ENCODE peak calls at places on chromosome 3, in five cellular contexts. T is left lung, P is IMR-90, Z is natural killer cell, S is lower lobe of right lung. O is an unnamed sample.

GRCh38 chr3:63561879-63562278 is 90.6 kb upstream of the SNTN start:
- DNase-seq in T (no peak), P (no peak), Z (no peak), S (no peak), O (no peak)

GRCh38 chr3:16614033-16615031 is 9.1 kb upstream of the DAZL start:
- DNase-seq in T (no peak), P (no peak), Z (no peak), S (no peak), O (no peak)

GRCh38 chr3:134656211-134656800 is 5.5 kb upstream of the KY start:
- DNase-seq in T (no peak), P (no peak), Z (no peak), S (no peak), O (no peak)

GRCh38 chr3:170642882-170643601 is 57.2 kb upstream of the SLC7A14 start:
- DNase-seq in T (no peak), P (no peak), Z (no peak), S (no peak), O (no peak)

GRCh38 chr3:36893137-36893557 is 51.7 kb downstream of the TRANK1 start:
- DNase-seq in T (no peak), P (peak; percentile 76), Z (no peak), S (no peak), O (no peak)

GRCh38 chr3:136778865-136779264 is 26.7 kb upstream of the STAG1 start:
- DNase-seq in T (no peak), P (peak; percentile 19), Z (no peak), S (no peak), O (no peak)

GRCh38 chr3:180421711-180422110 is 180.3 kb upstream of the TTC14 start:
- DNase-seq in T (no peak), P (peak; percentile 7), Z (no peak), S (no peak), O (no peak)

GRCh38 chr3:108159865-108160264 is 62.4 kb downstream of the IFT57 start:
- DNase-seq in T (no peak), P (peak; percentile 66), Z (no peak), S (no peak), O (no peak)

GRCh38 chr3:14430706-14431470 is 28.5 kb downstream of the SLC6A6 start:
- DNase-seq in T (no peak), P (no peak), Z (no peak), S (no peak), O (no peak)

GRCh38 chr3:15924914-15925313 is 127.1 kb upstream of the ANKRD28 start:
- DNase-seq in T (no peak), P (no peak), Z (no peak), S (no peak), O (no peak)

DNA sequence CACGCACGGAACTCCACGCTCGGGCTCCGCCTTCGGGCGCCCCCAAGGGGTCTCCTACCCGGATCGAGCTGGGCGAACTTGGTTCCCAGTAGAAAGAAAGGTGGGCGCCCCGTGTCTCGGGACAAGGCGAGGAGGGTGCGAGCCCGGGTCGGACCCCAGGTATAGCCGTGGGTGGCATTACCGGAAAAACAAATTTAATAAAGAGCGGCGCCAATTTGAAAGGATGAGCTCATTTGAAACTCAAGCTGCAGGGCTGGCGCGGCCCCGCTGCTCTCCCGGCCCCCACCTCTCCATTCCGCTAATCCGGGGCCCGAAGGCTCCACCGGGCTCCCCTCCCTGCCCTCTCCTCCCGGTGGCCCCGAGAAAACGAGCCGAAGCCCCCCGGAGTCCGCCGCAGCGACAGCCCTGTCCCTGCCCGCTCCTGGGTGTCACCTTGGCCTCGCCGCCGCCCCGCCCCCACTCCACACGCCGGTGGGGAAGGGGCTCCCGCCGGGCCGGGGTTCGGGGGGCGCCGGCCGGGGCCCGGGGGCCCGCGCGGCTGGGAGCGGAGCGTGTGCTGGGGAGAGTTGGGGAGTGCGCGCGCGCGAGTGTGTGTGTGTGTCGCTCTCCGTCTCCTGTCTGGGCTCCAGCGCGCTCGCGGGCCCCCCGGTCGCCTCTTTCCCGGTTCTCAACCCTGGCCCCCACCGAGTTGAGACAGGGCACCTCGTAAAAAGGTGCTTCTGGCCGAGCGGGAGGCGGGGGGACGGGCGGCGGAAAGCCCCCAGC is 1.4 kb downstream of the IGF2BP2 start:
- DNase-seq in T (peak; percentile 88), P (peak; percentile 41), Z (peak; percentile 36), S (peak; percentile 69), O (peak; percentile 29)
- TF ChIP-seq CTCF in T (no peak), P (no peak), Z (no peak), S (no peak), O (no peak)

GRCh38 chr3:29144361-29144760 is 136.5 kb upstream of the RBMS3 start:
- DNase-seq in T (no peak), P (no peak), Z (no peak), S (no peak), O (no peak)

GRCh38 chr3:29143151-29143550 is 137.7 kb upstream of the RBMS3 start:
- DNase-seq in T (no peak), P (no peak), Z (no peak), S (no peak), O (no peak)

GRCh38 chr3:29141912-29142262 is 139.0 kb upstream of the RBMS3 start:
- DNase-seq in T (no peak), P (no peak), Z (no peak), S (no peak), O (no peak)

GRCh38 chr3:29145370-29145769 is 135.5 kb upstream of the RBMS3 start:
- DNase-seq in T (no peak), P (no peak), Z (no peak), S (no peak), O (no peak)

DNA sequence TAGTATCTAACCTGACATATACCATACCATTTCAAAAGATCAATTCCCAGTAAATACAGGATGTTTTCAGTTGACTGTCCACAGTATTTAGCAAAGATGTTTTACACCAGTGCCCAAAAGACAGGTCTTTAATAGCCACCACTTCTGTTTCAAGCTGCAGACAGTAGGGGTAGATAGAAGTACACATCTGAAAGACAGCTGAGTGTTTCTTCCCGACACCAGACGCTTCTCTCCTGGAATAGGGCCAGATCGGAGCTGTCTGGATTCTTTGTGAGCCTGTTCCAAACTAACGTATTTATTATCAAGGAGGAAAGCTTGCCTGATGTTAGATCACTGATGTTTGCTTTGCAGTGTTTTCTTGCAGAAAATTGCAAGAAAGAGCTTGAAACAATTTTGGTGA is 136.1 kb upstream of the RBMS3 start:
- DNase-seq in T (no peak), P (peak; percentile 65), Z (no peak), S (no peak), O (no peak)
- TF ChIP-seq CTCF in T (no peak), P (peak; percentile 43), Z (no peak), S (no peak), O (no peak)

GRCh38 chr3:194632211-194632982 is 822 bp downstream of the TMEM44 start:
- DNase-seq in T (peak; percentile 55), P (peak; percentile 38), Z (no peak), S (peak; percentile 61), O (no peak)

GRCh38 chr3:194632983-194633348 is 253 bp downstream of the TMEM44 start:
- DNase-seq in T (peak; percentile 86), P (no peak), Z (no peak), S (peak; percentile 62), O (no peak)

GRCh38 chr3:194637066-194637465 is 3.8 kb upstream of the TMEM44 start:
- DNase-seq in T (no peak), P (no peak), Z (no peak), S (no peak), O (no peak)

GRCh38 chr3:194631696-194632095 is 1.5 kb downstream of the TMEM44 start:
- DNase-seq in T (no peak), P (no peak), Z (no peak), S (no peak), O (no peak)

DNA sequence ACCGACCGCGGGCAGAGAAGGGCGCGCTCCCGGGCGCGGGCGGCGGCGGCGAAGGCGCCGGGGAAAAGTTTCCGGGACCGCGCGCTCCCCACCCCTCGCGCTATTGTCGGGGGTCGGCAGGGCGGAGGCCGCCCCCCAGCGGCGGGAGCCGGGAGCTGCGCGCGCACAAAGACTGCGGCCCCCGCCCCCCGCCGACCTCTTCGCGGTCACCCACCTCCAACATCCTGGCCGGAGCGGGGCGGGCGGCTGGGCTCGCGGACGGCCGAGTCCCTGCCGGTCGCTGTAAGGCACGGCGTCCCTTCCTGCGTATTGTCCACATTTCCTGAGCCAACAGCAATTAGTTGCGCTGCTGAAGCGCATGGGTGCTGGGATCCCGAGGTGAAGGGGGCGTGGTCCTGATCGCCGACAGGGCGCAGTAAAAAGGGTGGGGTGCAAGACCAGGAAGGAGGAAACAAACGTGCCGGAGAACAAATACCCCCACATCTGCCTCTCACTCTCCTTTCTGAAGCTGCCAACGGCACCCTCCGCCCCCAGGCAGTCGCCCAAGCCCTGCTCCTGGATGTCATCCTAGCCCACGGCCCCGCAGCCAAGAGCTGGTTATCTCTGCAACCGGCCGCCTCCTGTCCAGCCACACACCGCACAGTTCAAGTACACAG is at the start of gene TMEM44:
- DNase-seq in T (peak; percentile 88), P (peak; percentile 69), Z (peak; percentile 35), S (peak; percentile 82), O (peak; percentile 75)
- TF ChIP-seq CTCF in T (peak; percentile 58), P (peak; percentile 74), Z (peak; percentile 39), S (peak; percentile 59), O (no peak)

GRCh38 chr3:76651784-76652183 is 388.1 kb upstream of the ROBO2 start:
- DNase-seq in T (no peak), P (peak; percentile 6), Z (no peak), S (no peak), O (no peak)
- TF ChIP-seq CTCF in T (no peak), P (no peak), Z (no peak), S (no peak), O (no peak)

GRCh38 chr3:148958681-148959080 is 32.7 kb upstream of the GYG1 start:
- DNase-seq in T (no peak), P (no peak), Z (no peak), S (no peak), O (no peak)

GRCh38 chr3:148957586-148957985 is 33.8 kb upstream of the GYG1 start:
- DNase-seq in T (no peak), P (no peak), Z (no peak), S (no peak), O (no peak)

DNA sequence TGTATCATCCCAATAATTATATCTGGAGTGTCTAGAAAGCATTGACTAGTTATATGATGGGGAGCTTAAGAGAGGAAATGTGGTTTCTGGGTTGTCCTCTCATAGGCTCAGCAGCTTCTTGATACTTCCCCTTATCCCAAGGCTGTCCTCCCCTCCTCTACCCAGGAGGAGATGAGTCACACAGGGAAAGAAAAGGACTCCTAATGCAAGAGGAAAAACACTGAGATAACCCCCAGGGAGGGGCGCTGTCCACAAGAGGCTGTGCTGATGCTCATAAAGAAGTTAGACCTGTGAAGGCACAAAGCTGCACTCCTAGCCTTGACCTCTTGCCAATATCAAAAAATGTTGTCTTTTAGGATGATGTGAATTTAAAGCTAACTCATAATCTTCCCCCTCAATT is 28.8 kb upstream of the GYG1 start:
- DNase-seq in T (no peak), P (peak; percentile 88), Z (no peak), S (no peak), O (no peak)
- TF ChIP-seq CTCF in T (no peak), P (peak; percentile 54), Z (no peak), S (no peak), O (no peak)